ENCODE peak calls at places on chromosome 5, in nine cellular contexts. One of them, this sample, is unnamed.

GRCh38 chr5:107831612-107832395 is 161.1 kb upstream of the EFNA5 start:
- DNase-seq in ovary: no peak
- DNase-seq in D721Med: no peak
- DNase-seq in hepatic stellate cell: peak; percentile 42
- DNase-seq in HAP-1: no peak
- DNase-seq in cardiac muscle cell: no peak
- DNase-seq in GM12891: no peak
- DNase-seq in right cardiac atrium: no peak
- DNase-seq in AG09309: peak; percentile 93
- DNase-seq in this sample: no peak

GRCh38 chr5:65883461-65883860 is 42.9 kb upstream of the ERBIN start:
- DNase-seq in ovary: no peak
- DNase-seq in D721Med: no peak
- DNase-seq in hepatic stellate cell: no peak
- DNase-seq in HAP-1: no peak
- DNase-seq in cardiac muscle cell: no peak
- DNase-seq in GM12891: no peak
- DNase-seq in right cardiac atrium: no peak
- DNase-seq in AG09309: no peak
- DNase-seq in this sample: no peak

GRCh38 chr5:67476531-67476930 is 279.9 kb upstream of the CD180 start:
- DNase-seq in ovary: no peak
- DNase-seq in D721Med: no peak
- DNase-seq in hepatic stellate cell: no peak
- DNase-seq in HAP-1: no peak
- DNase-seq in cardiac muscle cell: no peak
- DNase-seq in GM12891: no peak
- DNase-seq in right cardiac atrium: no peak
- DNase-seq in AG09309: peak; percentile 76
- DNase-seq in this sample: no peak

GRCh38 chr5:7382588-7382987 is 13.3 kb upstream of the ADCY2 start:
- DNase-seq in ovary: no peak
- DNase-seq in D721Med: no peak
- DNase-seq in hepatic stellate cell: no peak
- DNase-seq in HAP-1: no peak
- DNase-seq in cardiac muscle cell: no peak
- DNase-seq in GM12891: no peak
- DNase-seq in right cardiac atrium: no peak
- DNase-seq in AG09309: no peak
- DNase-seq in this sample: no peak

GRCh38 chr5:74212336-74212735 is 428.2 kb downstream of the ENC1 start:
- DNase-seq in ovary: no peak
- DNase-seq in D721Med: no peak
- DNase-seq in hepatic stellate cell: no peak
- DNase-seq in HAP-1: no peak
- DNase-seq in cardiac muscle cell: peak; percentile 20
- DNase-seq in GM12891: no peak
- DNase-seq in right cardiac atrium: no peak
- DNase-seq in AG09309: no peak
- DNase-seq in this sample: no peak

GRCh38 chr5:39491210-39491609 is 66.4 kb upstream of the DAB2 start:
- DNase-seq in ovary: no peak
- DNase-seq in D721Med: no peak
- DNase-seq in hepatic stellate cell: no peak
- DNase-seq in HAP-1: no peak
- DNase-seq in cardiac muscle cell: no peak
- DNase-seq in GM12891: no peak
- DNase-seq in right cardiac atrium: no peak
- DNase-seq in AG09309: no peak
- DNase-seq in this sample: no peak

GRCh38 chr5:142827934-142828576 is 57.9 kb downstream of the ARHGAP26 start:
- DNase-seq in ovary: no peak
- DNase-seq in D721Med: no peak
- DNase-seq in hepatic stellate cell: no peak
- DNase-seq in HAP-1: no peak
- DNase-seq in cardiac muscle cell: no peak
- DNase-seq in GM12891: no peak
- DNase-seq in right cardiac atrium: no peak
- DNase-seq in AG09309: no peak
- DNase-seq in this sample: no peak

GRCh38 chr5:657570-657969 is 35.6 kb downstream of the TPPP start:
- DNase-seq in ovary: no peak
- DNase-seq in D721Med: no peak
- DNase-seq in hepatic stellate cell: peak; percentile 72
- DNase-seq in HAP-1: no peak
- DNase-seq in cardiac muscle cell: no peak
- DNase-seq in GM12891: no peak
- DNase-seq in right cardiac atrium: no peak
- DNase-seq in AG09309: peak; percentile 31
- DNase-seq in this sample: peak; percentile 92

GRCh38 chr5:132109494-132110053 is 36.0 kb downstream of the CSF2 start:
- DNase-seq in ovary: no peak
- DNase-seq in D721Med: no peak
- DNase-seq in hepatic stellate cell: no peak
- DNase-seq in HAP-1: no peak
- DNase-seq in cardiac muscle cell: no peak
- DNase-seq in GM12891: no peak
- DNase-seq in right cardiac atrium: no peak
- DNase-seq in AG09309: no peak
- DNase-seq in this sample: no peak

GRCh38 chr5:96584712-96585111 is 77.5 kb upstream of the CAST start:
- DNase-seq in ovary: no peak
- DNase-seq in D721Med: no peak
- DNase-seq in hepatic stellate cell: no peak
- DNase-seq in HAP-1: no peak
- DNase-seq in cardiac muscle cell: no peak
- DNase-seq in GM12891: no peak
- DNase-seq in right cardiac atrium: peak; percentile 47
- DNase-seq in AG09309: no peak
- DNase-seq in this sample: no peak

GRCh38 chr5:170640731-170641588 is 137.1 kb downstream of the KCNIP1 start:
- DNase-seq in ovary: no peak
- DNase-seq in D721Med: no peak
- DNase-seq in hepatic stellate cell: no peak
- DNase-seq in HAP-1: no peak
- DNase-seq in cardiac muscle cell: no peak
- DNase-seq in GM12891: no peak
- DNase-seq in right cardiac atrium: no peak
- DNase-seq in AG09309: no peak
- DNase-seq in this sample: no peak

GRCh38 chr5:14077501-14077900 is 65.6 kb upstream of the TRIO start:
- DNase-seq in ovary: no peak
- DNase-seq in D721Med: no peak
- DNase-seq in hepatic stellate cell: no peak
- DNase-seq in HAP-1: no peak
- DNase-seq in cardiac muscle cell: no peak
- DNase-seq in GM12891: no peak
- DNase-seq in right cardiac atrium: no peak
- DNase-seq in AG09309: no peak
- DNase-seq in this sample: no peak

GRCh38 chr5:109741390-109741789 is 51.7 kb downstream of the MAN2A1 start:
- DNase-seq in ovary: no peak
- DNase-seq in D721Med: no peak
- DNase-seq in hepatic stellate cell: no peak
- DNase-seq in HAP-1: peak; percentile 92
- DNase-seq in cardiac muscle cell: no peak
- DNase-seq in GM12891: no peak
- DNase-seq in right cardiac atrium: no peak
- DNase-seq in AG09309: no peak
- DNase-seq in this sample: no peak

GRCh38 chr5:130198927-130199326 is 294.7 kb downstream of the CHSY3 start:
- DNase-seq in ovary: no peak
- DNase-seq in D721Med: no peak
- DNase-seq in hepatic stellate cell: no peak
- DNase-seq in HAP-1: peak; percentile 21
- DNase-seq in cardiac muscle cell: peak; percentile 15
- DNase-seq in GM12891: no peak
- DNase-seq in right cardiac atrium: no peak
- DNase-seq in AG09309: no peak
- DNase-seq in this sample: no peak

GRCh38 chr5:1824903-1825841 is 24.0 kb downstream of the NDUFS6 start:
- DNase-seq in ovary: no peak
- DNase-seq in D721Med: no peak
- DNase-seq in hepatic stellate cell: no peak
- DNase-seq in HAP-1: no peak
- DNase-seq in cardiac muscle cell: no peak
- DNase-seq in GM12891: no peak
- DNase-seq in right cardiac atrium: no peak
- DNase-seq in AG09309: no peak
- DNase-seq in this sample: no peak

GRCh38 chr5:135235551-135236100 is 163.4 kb downstream of the MACROH2A1 start:
- DNase-seq in ovary: no peak
- DNase-seq in D721Med: no peak
- DNase-seq in hepatic stellate cell: no peak
- DNase-seq in HAP-1: no peak
- DNase-seq in cardiac muscle cell: no peak
- DNase-seq in GM12891: no peak
- DNase-seq in right cardiac atrium: no peak
- DNase-seq in AG09309: no peak
- DNase-seq in this sample: no peak

GRCh38 chr5:162067651-162068411 is at the start of gene GABRG2:
- DNase-seq in ovary: no peak
- DNase-seq in D721Med: no peak
- DNase-seq in hepatic stellate cell: no peak
- DNase-seq in HAP-1: no peak
- DNase-seq in cardiac muscle cell: no peak
- DNase-seq in GM12891: no peak
- DNase-seq in right cardiac atrium: no peak
- DNase-seq in AG09309: no peak
- DNase-seq in this sample: no peak

GRCh38 chr5:75040973-75041372 is 11.4 kb downstream of the GCNT4 start:
- DNase-seq in ovary: no peak
- DNase-seq in D721Med: no peak
- DNase-seq in hepatic stellate cell: no peak
- DNase-seq in HAP-1: no peak
- DNase-seq in cardiac muscle cell: no peak
- DNase-seq in GM12891: no peak
- DNase-seq in right cardiac atrium: no peak
- DNase-seq in AG09309: peak; percentile 69
- DNase-seq in this sample: no peak

GRCh38 chr5:102411-103043 is 10.6 kb downstream of the PLEKHG4B start:
- DNase-seq in ovary: no peak
- DNase-seq in D721Med: no peak
- DNase-seq in hepatic stellate cell: no peak
- DNase-seq in HAP-1: no peak
- DNase-seq in cardiac muscle cell: no peak
- DNase-seq in GM12891: no peak
- DNase-seq in right cardiac atrium: no peak
- DNase-seq in AG09309: no peak
- DNase-seq in this sample: peak; percentile 6

GRCh38 chr5:7884491-7885273 is 15.7 kb downstream of the MTRR start:
- DNase-seq in ovary: no peak
- DNase-seq in D721Med: no peak
- DNase-seq in hepatic stellate cell: no peak
- DNase-seq in HAP-1: no peak
- DNase-seq in cardiac muscle cell: peak; percentile 60
- DNase-seq in GM12891: no peak
- DNase-seq in right cardiac atrium: no peak
- DNase-seq in AG09309: no peak
- DNase-seq in this sample: no peak

GRCh38 chr5:139664273-139664693 is 16.1 kb downstream of the CXXC5 start:
- DNase-seq in ovary: no peak
- DNase-seq in D721Med: no peak
- DNase-seq in hepatic stellate cell: no peak
- DNase-seq in HAP-1: no peak
- DNase-seq in cardiac muscle cell: no peak
- DNase-seq in GM12891: peak; percentile 68
- DNase-seq in right cardiac atrium: peak; percentile 76
- DNase-seq in AG09309: no peak
- DNase-seq in this sample: no peak

GRCh38 chr5:135246923-135247795 is 151.9 kb downstream of the MACROH2A1 start:
- DNase-seq in ovary: no peak
- DNase-seq in D721Med: no peak
- DNase-seq in hepatic stellate cell: peak; percentile 85
- DNase-seq in HAP-1: no peak
- DNase-seq in cardiac muscle cell: no peak
- DNase-seq in GM12891: no peak
- DNase-seq in right cardiac atrium: no peak
- DNase-seq in AG09309: peak; percentile 80
- DNase-seq in this sample: peak; percentile 58

GRCh38 chr5:131986161-131986912 is 25.1 kb downstream of the ACSL6 start:
- DNase-seq in ovary: no peak
- DNase-seq in D721Med: no peak
- DNase-seq in hepatic stellate cell: no peak
- DNase-seq in HAP-1: no peak
- DNase-seq in cardiac muscle cell: no peak
- DNase-seq in GM12891: no peak
- DNase-seq in right cardiac atrium: no peak
- DNase-seq in AG09309: no peak
- DNase-seq in this sample: no peak

GRCh38 chr5:154418344-154418820 is 27.4 kb upstream of the SAP30L start:
- DNase-seq in ovary: no peak
- DNase-seq in D721Med: no peak
- DNase-seq in hepatic stellate cell: no peak
- DNase-seq in HAP-1: peak; percentile 7
- DNase-seq in cardiac muscle cell: no peak
- DNase-seq in GM12891: no peak
- DNase-seq in right cardiac atrium: no peak
- DNase-seq in AG09309: no peak
- DNase-seq in this sample: no peak

GRCh38 chr5:41921166-41921565 is 3.9 kb upstream of the FBXO4 start:
- DNase-seq in ovary: no peak
- DNase-seq in D721Med: no peak
- DNase-seq in hepatic stellate cell: no peak
- DNase-seq in HAP-1: no peak
- DNase-seq in cardiac muscle cell: no peak
- DNase-seq in GM12891: no peak
- DNase-seq in right cardiac atrium: no peak
- DNase-seq in AG09309: no peak
- DNase-seq in this sample: no peak